ENCODE peak calls at places on chromosomes 7 and 10, in eight cellular contexts. A is A549, F is IMR-90, O is OCI-LY7, Z is psoas muscle, W is astrocyte, Q is adrenal gland, M is hepatocyte. N is an unnamed sample.

GRCh38 chr7:27808626-27809025 is 68.7 kb downstream of the TAX1BP1 start:
- DNase-seq in Q (no peak), W (peak; percentile 77), M (no peak), A (no peak), O (no peak), F (peak; percentile 80), Z (no peak), N (no peak)

GRCh38 chr7:149638566-149639320 is 134.6 kb downstream of the ZNF467 start:
- DNase-seq in M (no peak), O (no peak), A (no peak), F (no peak), W (no peak), Z (no peak), Q (no peak), N (no peak)

GRCh38 chr10:34049887-34050286 is 715.4 kb upstream of the NRP1 start:
- DNase-seq in Z (no peak), Q (no peak), O (no peak), F (peak; percentile 82), A (peak; percentile 90), M (peak; percentile 42), W (peak; percentile 92), N (no peak)

GRCh38 chr7:37709631-37710509 is 26.3 kb downstream of the GPR141 start:
- DNase-seq in W (no peak), A (no peak), O (no peak), F (no peak), Z (no peak), M (no peak), Q (no peak), N (no peak)

GRCh38 chr10:98323221-98324164 is 55.5 kb upstream of the LOXL4 start:
- DNase-seq in Z (peak; percentile 88), M (peak; percentile 44), W (peak; percentile 92), Q (peak; percentile 88), O (no peak), F (peak; percentile 98), A (peak; percentile 10), N (no peak)

GRCh38 chr10:27223964-27224363 is 16.6 kb downstream of the ACBD5 start:
- DNase-seq in F (peak; percentile 26), A (peak; percentile 73), Q (peak; percentile 59), Z (peak; percentile 17), O (peak; percentile 64), M (peak; percentile 70), W (no peak), N (peak; percentile 56)

GRCh38 chr10:62541811-62542210 is 167.6 kb downstream of the ZNF365 start:
- DNase-seq in Q (peak; percentile 40), M (no peak), O (no peak), Z (peak; percentile 30), W (no peak), F (no peak), A (no peak), N (no peak)

GRCh38 chr7:23277359-23277989 is 21.7 kb upstream of the MALSU1 start:
- DNase-seq in Z (no peak), O (peak; percentile 82), A (peak; percentile 81), F (peak; percentile 75), M (peak; percentile 79), W (peak; percentile 43), Q (no peak), N (peak; percentile 72)

GRCh38 chr10:62093863-62094291 is 174.8 kb downstream of the RTKN2 start:
- DNase-seq in M (no peak), F (peak; percentile 79), Q (no peak), O (no peak), Z (no peak), A (no peak), W (peak; percentile 90), N (no peak)

GRCh38 chr10:48572414-48572813 is 32.5 kb downstream of the ARHGAP22 start:
- DNase-seq in O (no peak), W (peak; percentile 74), Q (no peak), Z (no peak), F (peak; percentile 73), A (no peak), M (no peak), N (peak; percentile 12)

GRCh38 chr10:7937315-7937945 is 117.1 kb upstream of the GATA3 start:
- DNase-seq in A (no peak), Z (no peak), W (no peak), Q (no peak), O (no peak), M (no peak), F (peak; percentile 17), N (no peak)

GRCh38 chr7:41232086-41232485 is 470.8 kb downstream of the INHBA start:
- DNase-seq in M (no peak), Z (no peak), W (peak; percentile 43), Q (no peak), O (no peak), F (peak; percentile 33), A (no peak), N (no peak)

GRCh38 chr7:17062433-17063383 is 180.9 kb upstream of the AGR3 start:
- DNase-seq in M (no peak), Z (no peak), Q (no peak), O (no peak), A (no peak), W (no peak), F (peak; percentile 25), N (no peak)

GRCh38 chr7:16135628-16136027 is 285.7 kb downstream of the CRPPA start:
- DNase-seq in M (no peak), O (no peak), F (no peak), A (no peak), Q (no peak), W (no peak), Z (no peak), N (no peak)

GRCh38 chr7:150307904-150308303 is 15.3 kb upstream of the LRRC61 start:
- DNase-seq in O (no peak), M (no peak), Q (no peak), A (no peak), Z (no peak), F (no peak), W (no peak), N (no peak)

GRCh38 chr10:101618871-101619270 is 30.8 kb downstream of the DPCD start:
- DNase-seq in M (no peak), F (no peak), W (no peak), Z (no peak), A (no peak), O (peak; percentile 9), Q (no peak), N (no peak)

GRCh38 chr10:129872001-129872400 is 92.1 kb downstream of the EBF3 start:
- DNase-seq in M (no peak), W (no peak), A (no peak), Q (no peak), F (no peak), Z (no peak), O (no peak), N (no peak)

GRCh38 chr10:126754966-126755365 is 84.5 kb upstream of the C10orf90 start:
- DNase-seq in M (no peak), O (no peak), W (no peak), A (no peak), Q (no peak), F (no peak), Z (no peak), N (no peak)
- TF ChIP-seq CTCF in M (no peak), O (no peak), W (no peak), A (no peak), Q (no peak), F (no peak), Z (no peak), N (no peak)

GRCh38 chr7:10038351-10038750 is 935.3 kb upstream of the PHF14 start:
- DNase-seq in W (no peak), A (no peak), F (no peak), Z (no peak), Q (no peak), M (no peak), O (no peak), N (no peak)
- H3K9me3 ChIP-seq in W (no peaks in the 10 kb centered on the region), A (no peaks in the 10 kb centered on the region), F (peaks cover 5% of the 10 kb centered on the region), Z (no peaks in the 10 kb centered on the region), Q (no peaks in the 10 kb centered on the region), M (no peaks in the 10 kb centered on the region), O (no peaks in the 10 kb centered on the region), N (no peaks in the 10 kb centered on the region)

GRCh38 chr7:142925413-142925812 is 8.1 kb downstream of the TRPV5 start:
- DNase-seq in Q (no peak), M (no peak), O (peak; percentile 8), A (no peak), Z (no peak), W (no peak), F (no peak), N (peak; percentile 85)
- TF ChIP-seq CTCF in Q (no peak), M (no peak), O (peak; percentile 54), A (no peak), Z (no peak), W (no peak), F (no peak), N (peak; percentile 79)

DNA sequence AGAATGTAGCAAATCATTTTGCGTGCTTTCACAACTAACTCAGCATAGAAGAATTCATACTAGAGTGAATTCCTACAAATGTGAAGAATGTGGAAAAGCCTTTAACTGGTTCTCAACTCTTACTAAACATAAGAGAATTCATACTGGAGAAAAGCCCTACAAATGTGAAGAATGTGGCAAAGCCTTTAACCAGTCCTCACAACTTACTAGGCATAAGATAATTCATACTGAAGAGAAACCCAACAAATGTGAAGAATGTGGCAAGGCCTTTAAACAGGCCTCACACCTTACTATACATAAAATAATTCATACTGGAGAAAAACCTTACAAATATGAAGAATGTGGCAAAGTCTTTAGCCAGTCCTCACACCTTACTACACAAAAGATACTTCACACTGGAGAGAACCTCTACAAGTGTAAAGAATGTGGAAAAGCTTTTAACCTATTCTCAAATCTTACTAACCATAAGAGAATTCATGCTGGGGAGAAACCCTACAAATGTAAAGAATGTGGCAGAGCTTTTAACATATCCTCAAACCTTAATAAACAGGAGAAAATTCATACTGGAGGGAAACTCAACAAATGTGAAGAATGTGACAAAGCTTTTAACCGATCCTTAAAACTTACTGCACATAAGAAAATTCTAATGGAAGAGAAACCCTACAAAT is 40.8 kb downstream of the ZNF107 start:
- DNase-seq in M (no peak), Z (no peak), A (no peak), Q (no peak), W (no peak), F (no peak), O (no peak), N (no peak)
- H3K9me3 ChIP-seq in M (peaks cover 34% of the 10 kb centered on the region), Z (peaks cover 69% of the 10 kb centered on the region), A (peaks cover 95% of the 10 kb centered on the region), Q (peaks cover 4% of the 10 kb centered on the region), W (peaks cover 44% of the 10 kb centered on the region), F (peaks cover 37% of the 10 kb centered on the region), O (peaks cover 72% of the 10 kb centered on the region), N (peaks cover 92% of the 10 kb centered on the region)

GRCh38 chr7:50679218-50680007 is 103.3 kb downstream of the GRB10 start:
- DNase-seq in F (peak; percentile 43), M (peak; percentile 33), Z (no peak), W (peak; percentile 12), O (peak; percentile 48), Q (no peak), A (peak; percentile 56), N (peak; percentile 36)
- TF ChIP-seq CTCF in F (peak; percentile 45), M (peak; percentile 54), Z (peak; percentile 46), W (peak; percentile 25), O (peak; percentile 70), Q (peak; percentile 5), A (peak; percentile 54), N (peak; percentile 64)

GRCh38 chr10:2716596-2716995 is 350.8 kb upstream of the PFKP start:
- DNase-seq in Q (no peak), O (no peak), W (no peak), M (no peak), Z (no peak), F (no peak), A (no peak), N (no peak)

GRCh38 chr10:2714597-2714996 is 352.8 kb upstream of the PFKP start:
- DNase-seq in A (no peak), Z (no peak), W (no peak), Q (no peak), M (no peak), F (no peak), O (no peak), N (no peak)
- H3K9me3 ChIP-seq in A (no peaks in the 10 kb centered on the region), Z (no peaks in the 10 kb centered on the region), W (no peaks in the 10 kb centered on the region), Q (no peaks in the 10 kb centered on the region), M (no peaks in the 10 kb centered on the region), F (peaks cover 36% of the 10 kb centered on the region), O (peaks cover 25% of the 10 kb centered on the region), N (no peaks in the 10 kb centered on the region)